ENCODE peak calls at places on chromosomes 6 and 20, in five cellular contexts. B is neural progenitor cell; M is cardiac muscle cell; R is DND-41; F is CD8-positive, alpha-beta T cell. U is an unnamed sample. For H3K36me3, the result is how much of the 10 kb centered on the place peaks cover.

GRCh38 chr20:57666106-57666833 is 43.5 kb downstream of the PMEPA1 start:
- DNase-seq in B (no peak), M (no peak), R (no peak), F (no peak), U (no peak)

GRCh38 chr6:157314705-157315321 is 8.5 kb downstream of the TMEM242 start:
- DNase-seq in B (peak), M (peak), R (peak), F (no peak), U (peak)

GRCh38 chr20:8215516-8215915 is 83.5 kb downstream of the PLCB1 start:
- DNase-seq in B (no peak), M (no peak), R (no peak), F (no peak), U (no peak)

GRCh38 chr6:1820165-1820564 is 210.4 kb downstream of the FOXC1 start:
- DNase-seq in B (no peak), M (no peak), R (no peak), F (no peak), U (no peak)

GRCh38 chr6:35086636-35087360 is 54.3 kb downstream of the TCP11 start:
- DNase-seq in B (no peak), M (no peak), R (no peak), F (no peak), U (no peak)

GRCh38 chr6:11644601-11645000 is 107.1 kb downstream of the TMEM170B start:
- DNase-seq in B (no peak), M (no peak), R (no peak), F (no peak), U (no peak)

GRCh38 chr6:121263742-121264141 is 70.5 kb downstream of the TBC1D32 start:
- DNase-seq in B (no peak), M (no peak), R (no peak), F (no peak), U (no peak)

GRCh38 chr20:53226788-53227187 is 254.6 kb downstream of the TSHZ2 start:
- DNase-seq in B (no peak), M (no peak), R (no peak), F (no peak), U (no peak)

GRCh38 chr6:169472786-169473416 is 219.3 kb upstream of the THBS2 start:
- DNase-seq in B (no peak), M (no peak), R (no peak), F (no peak), U (no peak)

GRCh38 chr20:46955601-46956556 is 61.2 kb downstream of the EYA2 start:
- DNase-seq in B (no peak), M (no peak), R (no peak), F (no peak), U (no peak)

GRCh38 chr6:107716688-107717089 is 107.4 kb downstream of the SCML4 start:
- DNase-seq in B (no peak), M (no peak), R (peak), F (peak), U (peak)

GRCh38 chr6:11575408-11576033 is 38.0 kb downstream of the TMEM170B start:
- DNase-seq in B (peak), M (peak), R (peak), F (peak), U (peak)

GRCh38 chr6:25054469-25054868 is 118.7 kb upstream of the RIPOR2 start:
- DNase-seq in B (no peak), M (no peak), R (no peak), F (no peak), U (no peak)

GRCh38 chr20:35568645-35569044 is 26.8 kb downstream of the ERGIC3 start:
- DNase-seq in B (peak), M (no peak), R (no peak), F (no peak), U (no peak)

DNA sequence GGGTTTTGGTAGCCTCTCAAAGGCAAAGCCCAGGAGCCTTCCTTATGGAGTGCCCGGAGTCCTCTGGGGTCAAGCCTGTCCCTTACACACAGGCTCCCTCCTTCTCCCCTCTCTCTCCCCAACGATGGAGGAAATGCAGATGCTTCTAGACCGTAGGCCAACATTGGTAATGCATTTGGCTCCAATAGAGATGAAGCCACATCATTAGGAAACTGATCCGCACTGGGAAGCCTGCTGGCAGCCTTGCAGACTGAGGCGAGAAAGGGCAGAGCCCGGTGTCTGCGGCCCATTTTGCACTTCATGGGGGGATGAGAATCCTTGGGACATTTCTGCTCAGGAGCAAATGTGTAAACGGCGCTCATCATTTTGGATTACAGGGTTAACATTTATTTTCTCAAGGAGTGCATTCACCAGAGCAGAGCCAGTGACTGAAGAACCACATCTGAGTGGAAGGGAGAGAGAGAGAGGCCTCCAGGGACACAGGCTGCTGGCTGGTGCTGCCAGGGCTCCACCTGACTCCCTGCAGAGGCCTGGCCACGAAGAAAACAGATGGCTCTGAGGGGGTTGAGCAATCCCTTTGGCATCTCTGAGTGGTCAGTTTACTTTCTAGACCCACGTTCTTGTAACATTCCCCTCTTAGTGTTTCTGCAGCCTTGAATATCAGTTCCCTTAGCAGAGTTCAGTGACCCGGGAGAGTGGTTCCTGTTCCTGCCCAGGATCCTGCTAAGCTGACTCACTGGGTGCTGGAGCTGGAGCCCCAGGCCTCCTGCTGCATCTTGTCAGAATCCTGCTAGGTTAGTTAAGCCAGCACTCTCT is 4.4 kb upstream of the CST3 start:
- DNase-seq in B (no peak), M (no peak), R (peak), F (no peak), U (peak)
- H3K36me3 ChIP-seq in B (under half), M (under half), R (under half), F (under half), U (under half)

GRCh38 chr6:56708810-56709597 is 66.3 kb upstream of the DST start:
- DNase-seq in B (peak), M (peak), R (no peak), F (no peak), U (no peak)
- TF ChIP-seq CTCF in B (peak), M (peak), R (peak), F (no peak), U (no peak)

GRCh38 chr6:73523434-73524123 is 2.7 kb upstream of the EEF1A1 start:
- DNase-seq in B (no peak), M (no peak), R (peak), F (peak), U (peak)

GRCh38 chr6:73520688-73521350 is at the start of gene EEF1A1:
- DNase-seq in B (peak), M (peak), R (peak), F (peak), U (peak)

GRCh38 chr6:73516712-73517489 is 3.9 kb downstream of the EEF1A1 start:
- DNase-seq in B (no peak), M (no peak), R (no peak), F (no peak), U (no peak)

GRCh38 chr6:73521351-73522254 is 771 bp upstream of the EEF1A1 start:
- DNase-seq in B (no peak), M (peak), R (no peak), F (peak), U (peak)

GRCh38 chr6:73519943-73520687 is 717 bp downstream of the EEF1A1 start:
- DNase-seq in B (peak), M (peak), R (peak), F (peak), U (peak)
- H3K36me3 ChIP-seq in B (under half), M (under half), R (half or more), F (under half), U (under half)

GRCh38 chr6:113488061-113488460 is 369.1 kb upstream of the MARCKS start:
- DNase-seq in B (no peak), M (no peak), R (no peak), F (no peak), U (no peak)

GRCh38 chr6:113486172-113486571 is 371.0 kb upstream of the MARCKS start:
- DNase-seq in B (no peak), M (no peak), R (no peak), F (no peak), U (no peak)

GRCh38 chr6:113489946-113490345 is 367.2 kb upstream of the MARCKS start:
- DNase-seq in B (no peak), M (no peak), R (no peak), F (no peak), U (no peak)

GRCh38 chr6:113490356-113490755 is 366.8 kb upstream of the MARCKS start:
- DNase-seq in B (no peak), M (no peak), R (no peak), F (no peak), U (no peak)

DNA sequence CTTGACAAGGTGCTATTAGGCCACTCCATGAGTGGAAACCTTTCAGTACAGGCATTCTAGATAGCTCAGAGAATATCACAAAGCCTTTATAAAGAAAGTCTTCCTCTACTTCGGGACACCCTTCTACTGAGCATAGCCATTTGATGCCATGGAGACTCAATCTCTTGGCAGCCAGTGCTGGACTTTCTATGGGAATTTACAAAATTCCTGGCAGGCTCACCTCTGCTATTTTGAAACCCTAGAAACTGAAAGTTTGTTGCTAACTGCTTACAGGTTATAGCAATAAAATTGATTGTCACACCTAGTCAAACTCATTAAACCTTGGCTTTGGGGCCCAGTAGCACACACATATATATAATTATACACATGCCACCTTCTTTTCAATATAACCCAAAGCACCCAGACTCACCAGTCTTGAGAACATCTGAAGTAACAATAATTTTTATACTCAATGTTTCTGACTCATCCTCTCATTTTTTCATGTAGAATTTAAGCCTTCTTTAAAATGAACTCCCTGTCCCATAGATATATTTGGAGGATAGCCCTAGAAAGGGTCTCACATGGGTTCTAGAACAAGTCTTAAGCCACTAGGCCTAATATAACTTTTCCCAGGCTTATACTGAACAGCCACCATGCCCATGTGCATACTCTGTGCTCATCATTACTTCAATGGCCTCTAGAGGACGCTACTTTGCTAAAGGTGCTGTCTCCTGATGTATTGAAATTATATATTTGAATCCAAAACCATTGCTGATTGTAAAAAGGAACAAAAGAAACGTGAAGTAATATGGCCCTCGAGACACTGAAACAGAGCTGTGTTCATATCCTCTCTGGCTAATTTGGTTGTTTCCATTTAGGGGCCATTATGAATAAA is 368.1 kb upstream of the MARCKS start:
- DNase-seq in B (peak), M (no peak), R (no peak), F (no peak), U (no peak)
- TF ChIP-seq CTCF in B (peak), M (peak), R (no peak), F (no peak), U (no peak)